ENCODE peak calls at places on chromosomes 7 and 10, in eight cellular contexts. U is mammary epithelial cell; F is left ventricle myocardium inferior; G is cardiac muscle cell; T is astrocyte of the spinal cord; Z is mesendoderm; S is CD8-positive, alpha-beta T cell; E is hepatocyte. P is an unnamed sample.
A peak's percentile ranks its signal among the peaks of the same experiment; 100 is the strongest.

GRCh38 chr7:42876182-42877068 is 35.4 kb downstream of the C7orf25 start:
- DNase-seq in F (no peak), E (peak; percentile 79), T (peak; percentile 55), Z (peak; percentile 72), G (peak; percentile 73), U (peak; percentile 40), S (peak; percentile 31), P (peak; percentile 73)

GRCh38 chr10:34526186-34526585 is 288.9 kb downstream of the PARD3 start:
- DNase-seq in G (no peak), Z (peak; percentile 47), F (no peak), E (no peak), T (no peak), S (no peak), U (peak; percentile 48), P (peak; percentile 45)

GRCh38 chr7:130960208-130960988 is 226.4 kb upstream of the KLF14 start:
- DNase-seq in S (peak; percentile 47), E (peak; percentile 32), F (no peak), G (no peak), U (peak; percentile 94), T (peak; percentile 98), Z (peak; percentile 37), P (peak; percentile 71)

GRCh38 chr10:70267161-70267933 is 16.5 kb downstream of the NPFFR1 start:
- DNase-seq in G (no peak), F (no peak), U (peak; percentile 97), T (peak; percentile 94), S (no peak), E (peak; percentile 76), Z (peak; percentile 54), P (peak; percentile 66)

GRCh38 chr7:92135100-92135429 is 788 bp upstream of the CYP51A1 start:
- DNase-seq in Z (no peak), T (no peak), S (no peak), G (peak; percentile 53), U (no peak), E (peak; percentile 49), F (no peak), P (peak; percentile 45)

GRCh38 chr7:123023126-123023525 is 27.6 kb upstream of the TAS2R16 start:
- DNase-seq in U (no peak), Z (no peak), S (no peak), F (no peak), E (no peak), G (no peak), T (peak; percentile 7), P (no peak)

GRCh38 chr10:43691503-43691902 is 42.8 kb upstream of the ZNF32 start:
- DNase-seq in T (no peak), S (no peak), E (no peak), G (no peak), U (no peak), Z (no peak), F (no peak), P (no peak)

GRCh38 chr7:33845991-33846509 is 59.3 kb upstream of the BMPER start:
- DNase-seq in F (peak; percentile 16), S (no peak), E (no peak), U (no peak), Z (no peak), T (no peak), G (no peak), P (no peak)

GRCh38 chr7:66778201-66778600 is 37.7 kb downstream of the RABGEF1 start:
- DNase-seq in Z (peak; percentile 31), F (no peak), S (no peak), T (peak; percentile 37), U (no peak), G (no peak), E (no peak), P (no peak)

GRCh38 chr7:4026941-4027340 is 655.2 kb upstream of the FOXK1 start:
- DNase-seq in T (no peak), F (no peak), S (no peak), Z (no peak), E (no peak), G (no peak), U (no peak), P (no peak)

GRCh38 chr7:131326576-131326975 is 1.1 kb upstream of the MKLN1 start:
- DNase-seq in U (no peak), F (no peak), E (peak; percentile 12), Z (no peak), T (no peak), S (no peak), G (no peak), P (no peak)

GRCh38 chr10:128103229-128103714 is 23.0 kb downstream of the MKI67 start:
- DNase-seq in E (no peak), G (no peak), F (no peak), Z (no peak), U (no peak), S (peak; percentile 74), T (no peak), P (no peak)

GRCh38 chr10:24463683-24464426 is 254.9 kb downstream of the KIAA1217 start:
- DNase-seq in Z (peak; percentile 46), T (peak; percentile 97), E (peak; percentile 66), F (no peak), U (peak; percentile 97), S (no peak), G (no peak), P (peak; percentile 91)

GRCh38 chr7:94348142-94348541 is 46.6 kb upstream of the COL1A2 start:
- DNase-seq in T (peak; percentile 96), G (no peak), E (peak; percentile 61), S (no peak), U (no peak), Z (peak; percentile 31), F (no peak), P (peak; percentile 90)

GRCh38 chr10:17009228-17009700 is 120.3 kb downstream of the CUBN start:
- DNase-seq in Z (no peak), S (no peak), U (peak; percentile 56), T (peak; percentile 62), E (no peak), G (no peak), F (no peak), P (peak; percentile 45)

GRCh38 chr7:742791-743190 is 15.7 kb upstream of the PRKAR1B start:
- DNase-seq in Z (no peak), T (no peak), G (no peak), F (no peak), E (no peak), S (no peak), U (no peak), P (no peak)

GRCh38 chr10:78900715-78901430 is 167.9 kb upstream of the ZMIZ1 start:
- DNase-seq in U (no peak), E (no peak), F (no peak), T (no peak), S (no peak), G (no peak), Z (no peak), P (no peak)

GRCh38 chr7:37947138-37947839 is 26.8 kb downstream of the EPDR1 start:
- DNase-seq in T (no peak), U (no peak), Z (no peak), E (no peak), F (no peak), G (peak; percentile 78), S (no peak), P (no peak)

GRCh38 chr10:127945948-127946347 is 39.0 kb downstream of the PTPRE start:
- DNase-seq in S (no peak), U (no peak), F (no peak), T (no peak), Z (no peak), G (no peak), E (no peak), P (no peak)

GRCh38 chr10:43124574-43125273 is 13.5 kb upstream of the CSGALNACT2 start:
- DNase-seq in Z (no peak), T (no peak), E (no peak), S (no peak), F (no peak), U (no peak), G (no peak), P (no peak)

GRCh38 chr7:138029941-138030340 is 28.1 kb upstream of the CREB3L2 start:
- DNase-seq in S (no peak), F (no peak), G (no peak), E (peak; percentile 21), U (peak; percentile 3), Z (peak; percentile 86), T (no peak), P (no peak)

DNA sequence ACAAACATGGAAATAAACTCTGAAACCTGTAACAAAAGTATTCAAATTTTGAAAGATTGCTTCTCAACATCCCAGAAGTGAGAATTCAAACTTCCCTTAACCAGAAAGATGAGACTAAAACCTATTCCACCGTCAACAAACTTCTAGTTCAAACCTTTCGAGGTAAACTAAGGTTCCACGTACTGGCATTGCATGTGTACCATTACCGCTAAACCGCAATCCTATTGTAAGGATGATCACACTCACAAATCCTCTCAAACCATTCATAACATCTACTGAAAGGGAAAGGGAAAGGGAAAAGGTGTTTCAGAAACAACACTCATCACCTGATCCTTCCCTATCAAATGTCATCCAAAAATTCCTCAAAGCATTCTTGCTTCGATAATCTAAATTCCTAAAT is 3.1 kb downstream of the SMURF1 start:
- DNase-seq in F (no peak), G (no peak), T (no peak), E (no peak), Z (no peak), U (no peak), S (no peak), P (no peak)
- H3K4me3 ChIP-seq in F (peak overlapping the region; percentile 100), G (no peak overlapping the region), T (no peak overlapping the region), E (no peak overlapping the region), Z (no peak overlapping the region), U (peak overlapping the region; percentile 59), S (no peak overlapping the region), P (no peak overlapping the region)

DNA sequence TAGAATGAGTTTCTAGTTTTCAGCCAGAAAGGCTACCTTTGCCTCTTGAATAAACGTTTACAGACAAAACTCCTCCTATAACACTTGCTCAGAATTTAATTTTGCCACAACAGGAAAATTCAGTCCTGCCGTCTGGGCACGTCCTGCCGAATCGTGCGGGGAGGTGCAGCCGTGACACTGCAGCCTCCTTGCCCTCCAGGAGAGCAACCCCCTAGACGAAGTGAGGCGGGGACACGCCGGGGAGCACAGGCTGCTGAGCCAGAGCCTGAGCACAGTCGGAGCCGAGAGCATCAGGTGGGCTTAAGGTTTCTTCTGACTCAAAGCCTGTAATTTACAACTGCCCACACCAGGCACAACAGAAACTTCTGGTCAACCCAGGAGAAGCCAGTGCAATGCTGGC is 102.3 kb downstream of the DYNC2I1 start:
- DNase-seq in G (no peak), S (no peak), Z (no peak), U (no peak), E (no peak), F (no peak), T (no peak), P (no peak)
- H3K4me3 ChIP-seq in G (no peak overlapping the region), S (peak overlapping the region; percentile 44), Z (no peak overlapping the region), U (no peak overlapping the region), E (no peak overlapping the region), F (no peak overlapping the region), T (no peak overlapping the region), P (no peak overlapping the region)

GRCh38 chr10:103542764-103543616 is 49.5 kb downstream of the NEURL1 start:
- DNase-seq in U (peak; percentile 25), E (peak; percentile 59), G (peak; percentile 49), F (no peak), Z (peak; percentile 85), S (peak; percentile 29), T (peak; percentile 27), P (peak; percentile 98)
- H3K4me3 ChIP-seq in U (peak overlapping the region; percentile 29), E (no peak overlapping the region), G (peak overlapping the region; percentile 12), F (peak overlapping the region; percentile 57), Z (no peak overlapping the region), S (peak overlapping the region; percentile 58), T (peak overlapping the region; percentile 2), P (no peak overlapping the region)

GRCh38 chr10:116274141-116274861 is 1.3 kb upstream of the GFRA1 start:
- DNase-seq in Z (peak; percentile 46), T (peak; percentile 24), S (no peak), F (peak; percentile 19), E (peak; percentile 31), U (no peak), G (peak; percentile 45), P (no peak)
- H3K4me3 ChIP-seq in Z (no peak overlapping the region), T (peak overlapping the region; percentile 53), S (no peak overlapping the region), F (peak overlapping the region; percentile 69), E (peak overlapping the region; percentile 53), U (no peak overlapping the region), G (peak overlapping the region; percentile 45), P (no peak overlapping the region)

P was measured in A673.